ENCODE peak calls at places on chromosomes 13 and 19, in nine cellular contexts. One of them, this sample, is unnamed.

GRCh38 chr13:90272356-90272755 is 1075.1 kb upstream of the MIR17HG start:
- DNase-seq in left ventricle myocardium superior: no peak
- DNase-seq in cardiac fibroblast: peak; percentile 89
- DNase-seq in ascending aorta: no peak
- DNase-seq in transverse colon: no peak
- DNase-seq in AG10803: peak; percentile 9
- DNase-seq in stimulated activated CD8-positive, alpha-beta memory T cell treated with anti-CD3 and anti-CD28 coated beads, Interleukin-2, amount 100 ng/mL, for 1 hour: no peak
- DNase-seq in stimulated activated naive CD4-positive, alpha-beta T cell: no peak
- DNase-seq in A172: peak; percentile 60
- DNase-seq in this sample: no peak

GRCh38 chr13:86870388-86870966 is 800.7 kb upstream of the SLITRK5 start:
- DNase-seq in ascending aorta: no peak
- DNase-seq in left ventricle myocardium superior: no peak
- DNase-seq in A172: peak; percentile 10
- DNase-seq in stimulated activated naive CD4-positive, alpha-beta T cell: no peak
- DNase-seq in stimulated activated CD8-positive, alpha-beta memory T cell treated with anti-CD3 and anti-CD28 coated beads, Interleukin-2, amount 100 ng/mL, for 1 hour: no peak
- DNase-seq in transverse colon: no peak
- DNase-seq in AG10803: peak; percentile 5
- DNase-seq in cardiac fibroblast: peak; percentile 23
- DNase-seq in this sample: no peak

GRCh38 chr13:44305845-44306244 is 67.8 kb upstream of the SERP2 start:
- DNase-seq in stimulated activated naive CD4-positive, alpha-beta T cell: no peak
- DNase-seq in left ventricle myocardium superior: no peak
- DNase-seq in A172: no peak
- DNase-seq in cardiac fibroblast: peak; percentile 32
- DNase-seq in AG10803: peak; percentile 4
- DNase-seq in ascending aorta: no peak
- DNase-seq in transverse colon: no peak
- DNase-seq in stimulated activated CD8-positive, alpha-beta memory T cell treated with anti-CD3 and anti-CD28 coated beads, Interleukin-2, amount 100 ng/mL, for 1 hour: no peak
- DNase-seq in this sample: no peak

GRCh38 chr13:21022694-21023325 is 38.6 kb downstream of the LATS2 start:
- DNase-seq in transverse colon: no peak
- DNase-seq in cardiac fibroblast: no peak
- DNase-seq in stimulated activated naive CD4-positive, alpha-beta T cell: no peak
- DNase-seq in AG10803: no peak
- DNase-seq in left ventricle myocardium superior: no peak
- DNase-seq in ascending aorta: no peak
- DNase-seq in stimulated activated CD8-positive, alpha-beta memory T cell treated with anti-CD3 and anti-CD28 coated beads, Interleukin-2, amount 100 ng/mL, for 1 hour: no peak
- DNase-seq in A172: no peak
- DNase-seq in this sample: no peak

GRCh38 chr19:13920940-13921744 is 15.1 kb downstream of the CC2D1A start:
- DNase-seq in A172: peak; percentile 83
- DNase-seq in cardiac fibroblast: peak; percentile 69
- DNase-seq in ascending aorta: no peak
- DNase-seq in left ventricle myocardium superior: no peak
- DNase-seq in stimulated activated CD8-positive, alpha-beta memory T cell treated with anti-CD3 and anti-CD28 coated beads, Interleukin-2, amount 100 ng/mL, for 1 hour: no peak
- DNase-seq in stimulated activated naive CD4-positive, alpha-beta T cell: no peak
- DNase-seq in transverse colon: no peak
- DNase-seq in AG10803: peak; percentile 57
- DNase-seq in this sample: no peak

GRCh38 chr13:31409678-31410356 is 210.0 kb downstream of the B3GLCT start:
- DNase-seq in stimulated activated naive CD4-positive, alpha-beta T cell: no peak
- DNase-seq in cardiac fibroblast: peak; percentile 15
- DNase-seq in ascending aorta: no peak
- DNase-seq in transverse colon: no peak
- DNase-seq in A172: no peak
- DNase-seq in stimulated activated CD8-positive, alpha-beta memory T cell treated with anti-CD3 and anti-CD28 coated beads, Interleukin-2, amount 100 ng/mL, for 1 hour: no peak
- DNase-seq in left ventricle myocardium superior: no peak
- DNase-seq in AG10803: peak; percentile 13
- DNase-seq in this sample: peak; percentile 52

GRCh38 chr13:114101831-114102520 is 30.4 kb downstream of the RASA3 start:
- DNase-seq in A172: no peak
- DNase-seq in cardiac fibroblast: no peak
- DNase-seq in ascending aorta: no peak
- DNase-seq in left ventricle myocardium superior: peak; percentile 23
- DNase-seq in stimulated activated naive CD4-positive, alpha-beta T cell: no peak
- DNase-seq in transverse colon: peak; percentile 7
- DNase-seq in stimulated activated CD8-positive, alpha-beta memory T cell treated with anti-CD3 and anti-CD28 coated beads, Interleukin-2, amount 100 ng/mL, for 1 hour: no peak
- DNase-seq in AG10803: no peak
- DNase-seq in this sample: no peak

GRCh38 chr13:40190656-40191100 is 475.8 kb downstream of the FOXO1 start:
- DNase-seq in transverse colon: peak; percentile 58
- DNase-seq in AG10803: peak; percentile 57
- DNase-seq in cardiac fibroblast: peak; percentile 80
- DNase-seq in left ventricle myocardium superior: no peak
- DNase-seq in ascending aorta: peak; percentile 37
- DNase-seq in stimulated activated CD8-positive, alpha-beta memory T cell treated with anti-CD3 and anti-CD28 coated beads, Interleukin-2, amount 100 ng/mL, for 1 hour: no peak
- DNase-seq in stimulated activated naive CD4-positive, alpha-beta T cell: peak; percentile 59
- DNase-seq in A172: peak; percentile 45
- DNase-seq in this sample: peak; percentile 85

GRCh38 chr19:31290926-31291590 is 58.2 kb downstream of the TSHZ3 start:
- DNase-seq in stimulated activated naive CD4-positive, alpha-beta T cell: no peak
- DNase-seq in AG10803: no peak
- DNase-seq in ascending aorta: no peak
- DNase-seq in cardiac fibroblast: no peak
- DNase-seq in left ventricle myocardium superior: no peak
- DNase-seq in transverse colon: no peak
- DNase-seq in A172: no peak
- DNase-seq in stimulated activated CD8-positive, alpha-beta memory T cell treated with anti-CD3 and anti-CD28 coated beads, Interleukin-2, amount 100 ng/mL, for 1 hour: no peak
- DNase-seq in this sample: no peak

GRCh38 chr13:36067619-36068456 is 63.3 kb downstream of the DCLK1 start:
- DNase-seq in stimulated activated naive CD4-positive, alpha-beta T cell: no peak
- DNase-seq in stimulated activated CD8-positive, alpha-beta memory T cell treated with anti-CD3 and anti-CD28 coated beads, Interleukin-2, amount 100 ng/mL, for 1 hour: no peak
- DNase-seq in ascending aorta: no peak
- DNase-seq in cardiac fibroblast: no peak
- DNase-seq in AG10803: no peak
- DNase-seq in A172: no peak
- DNase-seq in transverse colon: no peak
- DNase-seq in left ventricle myocardium superior: no peak
- DNase-seq in this sample: no peak

GRCh38 chr13:80255946-80256345 is 85.0 kb downstream of the SPRY2 start:
- DNase-seq in AG10803: no peak
- DNase-seq in cardiac fibroblast: no peak
- DNase-seq in ascending aorta: no peak
- DNase-seq in stimulated activated CD8-positive, alpha-beta memory T cell treated with anti-CD3 and anti-CD28 coated beads, Interleukin-2, amount 100 ng/mL, for 1 hour: no peak
- DNase-seq in transverse colon: no peak
- DNase-seq in stimulated activated naive CD4-positive, alpha-beta T cell: no peak
- DNase-seq in A172: no peak
- DNase-seq in left ventricle myocardium superior: no peak
- DNase-seq in this sample: no peak

GRCh38 chr13:113013878-113014751 is 45.1 kb downstream of the MCF2L start:
- DNase-seq in ascending aorta: no peak
- DNase-seq in transverse colon: no peak
- DNase-seq in stimulated activated CD8-positive, alpha-beta memory T cell treated with anti-CD3 and anti-CD28 coated beads, Interleukin-2, amount 100 ng/mL, for 1 hour: no peak
- DNase-seq in stimulated activated naive CD4-positive, alpha-beta T cell: no peak
- DNase-seq in cardiac fibroblast: no peak
- DNase-seq in left ventricle myocardium superior: no peak
- DNase-seq in AG10803: no peak
- DNase-seq in A172: no peak
- DNase-seq in this sample: no peak

GRCh38 chr13:97385146-97385545 is 48.8 kb upstream of the RAP2A start:
- DNase-seq in AG10803: peak; percentile 78
- DNase-seq in transverse colon: no peak
- DNase-seq in ascending aorta: no peak
- DNase-seq in A172: no peak
- DNase-seq in stimulated activated CD8-positive, alpha-beta memory T cell treated with anti-CD3 and anti-CD28 coated beads, Interleukin-2, amount 100 ng/mL, for 1 hour: no peak
- DNase-seq in cardiac fibroblast: no peak
- DNase-seq in stimulated activated naive CD4-positive, alpha-beta T cell: no peak
- DNase-seq in left ventricle myocardium superior: no peak
- DNase-seq in this sample: no peak

GRCh38 chr13:46909037-46909436 is 12.2 kb upstream of the HTR2A start:
- DNase-seq in ascending aorta: no peak
- DNase-seq in left ventricle myocardium superior: no peak
- DNase-seq in stimulated activated naive CD4-positive, alpha-beta T cell: no peak
- DNase-seq in cardiac fibroblast: no peak
- DNase-seq in A172: no peak
- DNase-seq in transverse colon: no peak
- DNase-seq in AG10803: peak; percentile 88
- DNase-seq in stimulated activated CD8-positive, alpha-beta memory T cell treated with anti-CD3 and anti-CD28 coated beads, Interleukin-2, amount 100 ng/mL, for 1 hour: no peak
- DNase-seq in this sample: no peak

GRCh38 chr19:18093439-18094161 is 4.0 kb upstream of the MAST3 start:
- DNase-seq in AG10803: no peak
- DNase-seq in left ventricle myocardium superior: no peak
- DNase-seq in transverse colon: no peak
- DNase-seq in stimulated activated CD8-positive, alpha-beta memory T cell treated with anti-CD3 and anti-CD28 coated beads, Interleukin-2, amount 100 ng/mL, for 1 hour: no peak
- DNase-seq in A172: peak; percentile 53
- DNase-seq in stimulated activated naive CD4-positive, alpha-beta T cell: no peak
- DNase-seq in ascending aorta: no peak
- DNase-seq in cardiac fibroblast: peak; percentile 66
- DNase-seq in this sample: no peak

GRCh38 chr19:12194827-12195500 is 32.1 kb downstream of the ZNF136 start:
- DNase-seq in stimulated activated CD8-positive, alpha-beta memory T cell treated with anti-CD3 and anti-CD28 coated beads, Interleukin-2, amount 100 ng/mL, for 1 hour: peak; percentile 38
- DNase-seq in ascending aorta: peak; percentile 21
- DNase-seq in A172: no peak
- DNase-seq in stimulated activated naive CD4-positive, alpha-beta T cell: peak; percentile 77
- DNase-seq in AG10803: peak; percentile 26
- DNase-seq in transverse colon: peak; percentile 79
- DNase-seq in cardiac fibroblast: peak; percentile 39
- DNase-seq in left ventricle myocardium superior: peak; percentile 91
- DNase-seq in this sample: peak; percentile 85

GRCh38 chr19:11418518-11419506 is at the start of gene RGL3:
- DNase-seq in cardiac fibroblast: no peak
- DNase-seq in A172: no peak
- DNase-seq in transverse colon: peak; percentile 51
- DNase-seq in stimulated activated naive CD4-positive, alpha-beta T cell: no peak
- DNase-seq in AG10803: no peak
- DNase-seq in left ventricle myocardium superior: peak; percentile 81
- DNase-seq in ascending aorta: no peak
- DNase-seq in stimulated activated CD8-positive, alpha-beta memory T cell treated with anti-CD3 and anti-CD28 coated beads, Interleukin-2, amount 100 ng/mL, for 1 hour: no peak
- DNase-seq in this sample: peak; percentile 25

GRCh38 chr13:94858856-94859811 is 146.8 kb upstream of the SOX21 start:
- DNase-seq in stimulated activated naive CD4-positive, alpha-beta T cell: no peak
- DNase-seq in transverse colon: peak; percentile 30
- DNase-seq in A172: no peak
- DNase-seq in cardiac fibroblast: no peak
- DNase-seq in left ventricle myocardium superior: peak; percentile 75
- DNase-seq in ascending aorta: peak; percentile 16
- DNase-seq in stimulated activated CD8-positive, alpha-beta memory T cell treated with anti-CD3 and anti-CD28 coated beads, Interleukin-2, amount 100 ng/mL, for 1 hour: no peak
- DNase-seq in AG10803: peak; percentile 47
- DNase-seq in this sample: peak; percentile 38

GRCh38 chr13:110387451-110388140 is 80.5 kb downstream of the COL4A2 start:
- DNase-seq in stimulated activated CD8-positive, alpha-beta memory T cell treated with anti-CD3 and anti-CD28 coated beads, Interleukin-2, amount 100 ng/mL, for 1 hour: no peak
- DNase-seq in stimulated activated naive CD4-positive, alpha-beta T cell: no peak
- DNase-seq in ascending aorta: peak; percentile 65
- DNase-seq in transverse colon: peak; percentile 36
- DNase-seq in AG10803: no peak
- DNase-seq in left ventricle myocardium superior: peak; percentile 71
- DNase-seq in cardiac fibroblast: peak; percentile 90
- DNase-seq in A172: peak; percentile 86
- DNase-seq in this sample: peak; percentile 29

GRCh38 chr13:90308249-90308648 is 1039.2 kb upstream of the MIR17HG start:
- DNase-seq in AG10803: no peak
- DNase-seq in cardiac fibroblast: no peak
- DNase-seq in A172: no peak
- DNase-seq in ascending aorta: no peak
- DNase-seq in stimulated activated CD8-positive, alpha-beta memory T cell treated with anti-CD3 and anti-CD28 coated beads, Interleukin-2, amount 100 ng/mL, for 1 hour: no peak
- DNase-seq in transverse colon: no peak
- DNase-seq in stimulated activated naive CD4-positive, alpha-beta T cell: no peak
- DNase-seq in left ventricle myocardium superior: no peak
- DNase-seq in this sample: no peak

GRCh38 chr19:4575267-4575793 is 15.8 kb upstream of the SEMA6B start:
- DNase-seq in AG10803: peak; percentile 96
- DNase-seq in left ventricle myocardium superior: peak; percentile 68
- DNase-seq in stimulated activated CD8-positive, alpha-beta memory T cell treated with anti-CD3 and anti-CD28 coated beads, Interleukin-2, amount 100 ng/mL, for 1 hour: no peak
- DNase-seq in transverse colon: no peak
- DNase-seq in A172: peak; percentile 96
- DNase-seq in cardiac fibroblast: peak; percentile 99
- DNase-seq in stimulated activated naive CD4-positive, alpha-beta T cell: no peak
- DNase-seq in ascending aorta: no peak
- DNase-seq in this sample: no peak

GRCh38 chr19:29844891-29845575 is 33.2 kb downstream of the CCNE1 start:
- DNase-seq in ascending aorta: peak; percentile 55
- DNase-seq in A172: peak; percentile 87
- DNase-seq in transverse colon: peak; percentile 97
- DNase-seq in stimulated activated naive CD4-positive, alpha-beta T cell: peak; percentile 97
- DNase-seq in left ventricle myocardium superior: peak; percentile 96
- DNase-seq in AG10803: peak; percentile 91
- DNase-seq in stimulated activated CD8-positive, alpha-beta memory T cell treated with anti-CD3 and anti-CD28 coated beads, Interleukin-2, amount 100 ng/mL, for 1 hour: peak; percentile 92
- DNase-seq in cardiac fibroblast: peak; percentile 91
- DNase-seq in this sample: peak; percentile 97

GRCh38 chr19:20102097-20102496 is 24.3 kb downstream of the ZNF90 start:
- DNase-seq in stimulated activated CD8-positive, alpha-beta memory T cell treated with anti-CD3 and anti-CD28 coated beads, Interleukin-2, amount 100 ng/mL, for 1 hour: no peak
- DNase-seq in transverse colon: no peak
- DNase-seq in ascending aorta: no peak
- DNase-seq in A172: no peak
- DNase-seq in cardiac fibroblast: no peak
- DNase-seq in AG10803: no peak
- DNase-seq in left ventricle myocardium superior: no peak
- DNase-seq in stimulated activated naive CD4-positive, alpha-beta T cell: no peak
- DNase-seq in this sample: no peak

GRCh38 chr19:32438751-32439150 is 33.2 kb downstream of the DPY19L3 start:
- DNase-seq in stimulated activated naive CD4-positive, alpha-beta T cell: no peak
- DNase-seq in left ventricle myocardium superior: no peak
- DNase-seq in A172: no peak
- DNase-seq in transverse colon: no peak
- DNase-seq in stimulated activated CD8-positive, alpha-beta memory T cell treated with anti-CD3 and anti-CD28 coated beads, Interleukin-2, amount 100 ng/mL, for 1 hour: no peak
- DNase-seq in ascending aorta: no peak
- DNase-seq in cardiac fibroblast: no peak
- DNase-seq in AG10803: no peak
- DNase-seq in this sample: no peak

GRCh38 chr13:110128546-110128945 is 178.4 kb downstream of the COL4A1 start:
- DNase-seq in A172: peak; percentile 63
- DNase-seq in stimulated activated CD8-positive, alpha-beta memory T cell treated with anti-CD3 and anti-CD28 coated beads, Interleukin-2, amount 100 ng/mL, for 1 hour: no peak
- DNase-seq in ascending aorta: no peak
- DNase-seq in left ventricle myocardium superior: no peak
- DNase-seq in AG10803: no peak
- DNase-seq in cardiac fibroblast: peak; percentile 58
- DNase-seq in stimulated activated naive CD4-positive, alpha-beta T cell: no peak
- DNase-seq in transverse colon: no peak
- DNase-seq in this sample: no peak

GRCh38 chr13:72726721-72727416 is 560 bp downstream of the MZT1 start:
- DNase-seq in stimulated activated CD8-positive, alpha-beta memory T cell treated with anti-CD3 and anti-CD28 coated beads, Interleukin-2, amount 100 ng/mL, for 1 hour: no peak
- DNase-seq in AG10803: peak; percentile 12
- DNase-seq in transverse colon: peak; percentile 63
- DNase-seq in ascending aorta: no peak
- DNase-seq in A172: no peak
- DNase-seq in left ventricle myocardium superior: peak; percentile 60
- DNase-seq in cardiac fibroblast: no peak
- DNase-seq in stimulated activated naive CD4-positive, alpha-beta T cell: peak; percentile 24
- DNase-seq in this sample: peak; percentile 54

GRCh38 chr13:41413907-41414306 is 43.4 kb upstream of the RGCC start:
- DNase-seq in stimulated activated naive CD4-positive, alpha-beta T cell: no peak
- DNase-seq in transverse colon: no peak
- DNase-seq in AG10803: no peak
- DNase-seq in ascending aorta: no peak
- DNase-seq in stimulated activated CD8-positive, alpha-beta memory T cell treated with anti-CD3 and anti-CD28 coated beads, Interleukin-2, amount 100 ng/mL, for 1 hour: no peak
- DNase-seq in left ventricle myocardium superior: no peak
- DNase-seq in cardiac fibroblast: no peak
- DNase-seq in A172: no peak
- DNase-seq in this sample: no peak

GRCh38 chr19:54208784-54209057 is 8.1 kb downstream of the RPS9 start:
- DNase-seq in cardiac fibroblast: no peak
- DNase-seq in ascending aorta: no peak
- DNase-seq in stimulated activated naive CD4-positive, alpha-beta T cell: no peak
- DNase-seq in stimulated activated CD8-positive, alpha-beta memory T cell treated with anti-CD3 and anti-CD28 coated beads, Interleukin-2, amount 100 ng/mL, for 1 hour: no peak
- DNase-seq in left ventricle myocardium superior: no peak
- DNase-seq in AG10803: no peak
- DNase-seq in A172: no peak
- DNase-seq in transverse colon: no peak
- DNase-seq in this sample: no peak

GRCh38 chr19:6738726-6739389 is 622 bp upstream of the TRIP10 start:
- DNase-seq in AG10803: no peak
- DNase-seq in stimulated activated CD8-positive, alpha-beta memory T cell treated with anti-CD3 and anti-CD28 coated beads, Interleukin-2, amount 100 ng/mL, for 1 hour: no peak
- DNase-seq in left ventricle myocardium superior: peak; percentile 73
- DNase-seq in stimulated activated naive CD4-positive, alpha-beta T cell: no peak
- DNase-seq in ascending aorta: no peak
- DNase-seq in transverse colon: peak; percentile 75
- DNase-seq in A172: no peak
- DNase-seq in cardiac fibroblast: peak; percentile 55
- DNase-seq in this sample: peak; percentile 85

GRCh38 chr13:74103970-74104555 is 30.1 kb downstream of the KLF12 start:
- DNase-seq in left ventricle myocardium superior: no peak
- DNase-seq in AG10803: no peak
- DNase-seq in transverse colon: no peak
- DNase-seq in stimulated activated CD8-positive, alpha-beta memory T cell treated with anti-CD3 and anti-CD28 coated beads, Interleukin-2, amount 100 ng/mL, for 1 hour: no peak
- DNase-seq in A172: no peak
- DNase-seq in ascending aorta: no peak
- DNase-seq in stimulated activated naive CD4-positive, alpha-beta T cell: no peak
- DNase-seq in cardiac fibroblast: no peak
- DNase-seq in this sample: no peak

GRCh38 chr19:19461671-19462622 is 53.4 kb downstream of the TSSK6 start:
- DNase-seq in A172: no peak
- DNase-seq in cardiac fibroblast: peak; percentile 42
- DNase-seq in stimulated activated naive CD4-positive, alpha-beta T cell: peak; percentile 9
- DNase-seq in AG10803: no peak
- DNase-seq in ascending aorta: no peak
- DNase-seq in stimulated activated CD8-positive, alpha-beta memory T cell treated with anti-CD3 and anti-CD28 coated beads, Interleukin-2, amount 100 ng/mL, for 1 hour: no peak
- DNase-seq in left ventricle myocardium superior: peak; percentile 78
- DNase-seq in transverse colon: peak; percentile 72
- DNase-seq in this sample: peak; percentile 68

This sample was measured in mucosa of descending colon.